ENCODE peak calls at places on chromosomes 6 and 20, in four cellular contexts. P, Y, Z and N are unnamed samples.

GRCh38 chr20:16624106-16624505 is 50.9 kb upstream of the KIF16B start:
- DNase-seq in Y (no peak), Z (no peak), P (peak), N (no peak)

GRCh38 chr6:26125015-26125690 is 37.9 kb downstream of the HFE start:
- DNase-seq in Z (peak), Y (no peak), P (no peak), N (no peak)

GRCh38 chr20:23273776-23274175 is 76.8 kb upstream of the NXT1 start:
- DNase-seq in Y (no peak), Z (no peak), P (no peak), N (no peak)

GRCh38 chr20:25136643-25137559 is 55.0 kb upstream of the VSX1 start:
- DNase-seq in Y (peak), Z (peak), P (no peak), N (peak)

GRCh38 chr6:10641494-10641893 is 52.9 kb downstream of the C6orf52 start:
- DNase-seq in Z (no peak), Y (no peak), P (no peak), N (no peak)

GRCh38 chr6:4459032-4459431 is 317.2 kb upstream of the CDYL start:
- DNase-seq in Z (peak), P (peak), Y (no peak), N (no peak)

GRCh38 chr6:56640374-56640773 is 2.3 kb downstream of the DST start:
- DNase-seq in P (no peak), Z (no peak), Y (no peak), N (no peak)

GRCh38 chr6:5752282-5752681 is 254.4 kb downstream of the NRN1 start:
- DNase-seq in Y (no peak), Z (peak), P (no peak), N (no peak)

GRCh38 chr6:154605207-154605877 is 94.9 kb upstream of the CNKSR3 start:
- DNase-seq in P (no peak), Z (no peak), Y (no peak), N (no peak)

GRCh38 chr6:57342148-57342669 is 24.8 kb downstream of the PRIM2 start:
- DNase-seq in P (no peak), Z (no peak), Y (no peak), N (no peak)

GRCh38 chr20:59830107-59831023 is 103.1 kb downstream of the SYCP2 start:
- DNase-seq in Y (no peak), Z (no peak), P (no peak), N (no peak)

GRCh38 chr20:24063100-24063499 is 74.5 kb upstream of the GGTLC1 start:
- DNase-seq in Z (no peak), Y (no peak), P (no peak), N (no peak)

GRCh38 chr6:152293404-152293803 is 343.8 kb downstream of the SYNE1 start:
- DNase-seq in Z (no peak), P (no peak), Y (no peak), N (no peak)

GRCh38 chr6:13466304-13467215 is 20.8 kb downstream of the GFOD1 start:
- DNase-seq in P (no peak), Z (no peak), Y (no peak), N (peak)

GRCh38 chr6:99613398-99613704 is 6.7 kb downstream of the PRDM13 start:
- DNase-seq in Y (no peak), P (no peak), Z (no peak), N (no peak)

GRCh38 chr6:159217595-159218275 is 48.5 kb downstream of the FNDC1 start:
- DNase-seq in P (peak), Z (peak), Y (no peak), N (peak)

GRCh38 chr20:20561172-20561571 is 151.3 kb downstream of the RALGAPA2 start:
- DNase-seq in Z (no peak), P (no peak), Y (no peak), N (no peak)

GRCh38 chr6:110682460-110682853 is 132.8 kb downstream of the CDK19 start:
- DNase-seq in Z (peak), Y (peak), P (peak), N (peak)

GRCh38 chr6:42898891-42899361 is 16.9 kb upstream of the PTCRA start:
- DNase-seq in P (peak), Y (no peak), Z (peak), N (peak)

GRCh38 chr6:66489269-66489987 is 782.4 kb upstream of the EYS start:
- DNase-seq in Z (no peak), Y (no peak), P (peak), N (no peak)

GRCh38 chr6:94045473-94045872 is 626.1 kb upstream of the EPHA7 start:
- DNase-seq in Z (no peak), P (no peak), Y (no peak), N (no peak)

GRCh38 chr6:169820358-169820757 is 68.9 kb downstream of the ERMARD start:
- DNase-seq in Y (no peak), P (no peak), Z (no peak), N (no peak)

GRCh38 chr6:122285292-122285913 is 114.0 kb upstream of the HSF2 start:
- DNase-seq in Z (no peak), P (no peak), Y (no peak), N (no peak)

GRCh38 chr6:43495409-43495941 is 14.7 kb downstream of the LRRC73 start:
- DNase-seq in Z (no peak), Y (no peak), P (peak), N (no peak)

GRCh38 chr6:85920782-85921181 is 278.1 kb upstream of the SYNCRIP start:
- DNase-seq in Z (no peak), Y (no peak), P (no peak), N (no peak)

GRCh38 chr20:38665886-38666285 is 58.4 kb upstream of the SLC32A1 start:
- DNase-seq in Y (no peak), Z (no peak), P (no peak), N (no peak)

GRCh38 chr6:143594647-143595046 is 83.1 kb upstream of the PHACTR2 start:
- DNase-seq in P (no peak), Z (no peak), Y (no peak), N (no peak)

GRCh38 chr6:127069659-127070279 is 48.7 kb upstream of the RSPO3 start:
- DNase-seq in Z (peak), P (peak), Y (no peak), N (peak)

GRCh38 chr6:131828080-131828479 is 20.3 kb downstream of the ENPP1 start:
- DNase-seq in Y (no peak), Z (no peak), P (no peak), N (no peak)

GRCh38 chr6:106797186-106797585 is 167.8 kb downstream of the QRSL1 start:
- DNase-seq in P (no peak), Y (no peak), Z (no peak), N (no peak)

GRCh38 chr6:41935685-41936072 is 5.9 kb downstream of the CCND3 start:
- DNase-seq in Z (no peak), P (no peak), Y (no peak), N (no peak)

GRCh38 chr6:6713660-6714446 is 125.3 kb downstream of the LY86 start:
- DNase-seq in Y (no peak), P (no peak), Z (no peak), N (no peak)

GRCh38 chr20:63087236-63087871 is 80.6 kb upstream of the BHLHE23 start:
- DNase-seq in Y (no peak), Z (no peak), P (no peak), N (no peak)
- TF ChIP-seq TCF7L2 in Y (no peak), Z (no peak), P (no peak), N (no peak)

GRCh38 chr6:52975580-52975979 is 19.5 kb downstream of the GSTA4 start:
- DNase-seq in P (no peak), Y (no peak), Z (no peak), N (no peak)
- TF ChIP-seq TCF7L2 in P (no peak), Y (no peak), Z (no peak), N (no peak)

DNA sequence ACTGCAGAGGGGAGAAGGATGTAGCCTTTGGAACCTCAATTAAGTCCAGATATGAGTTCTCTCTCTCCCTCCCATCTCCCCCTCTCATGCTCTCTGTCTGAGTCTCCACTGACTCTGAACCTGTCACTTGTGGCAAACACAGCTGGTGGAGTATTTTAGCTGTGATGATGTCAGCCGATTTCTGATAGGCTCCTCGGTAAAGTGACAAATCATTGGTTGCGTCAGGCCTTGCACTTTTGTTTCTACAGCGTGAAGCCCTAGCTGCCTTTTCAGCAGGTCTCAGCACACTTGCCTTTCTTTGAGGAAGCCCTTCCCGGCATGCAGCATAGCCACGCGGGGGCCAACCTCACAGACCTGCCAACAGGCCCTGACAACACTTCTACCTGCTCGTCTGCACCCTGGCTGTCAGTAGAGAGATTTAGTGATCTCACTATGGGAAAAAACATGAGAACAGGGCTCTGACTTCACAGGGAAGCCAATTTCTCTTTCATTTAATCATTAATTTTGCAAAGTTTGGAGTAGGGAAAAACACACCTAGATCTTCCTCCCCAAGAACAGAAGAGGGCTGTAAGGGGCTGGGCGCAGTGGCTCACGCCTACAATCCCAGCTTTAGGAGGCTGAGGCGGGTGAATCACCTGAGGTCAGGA is 84.4 kb downstream of the GMPR start:
- DNase-seq in P (no peak), Z (peak), Y (no peak), N (no peak)
- TF ChIP-seq TCF7L2 in P (no peak), Z (no peak), Y (no peak), N (no peak)

GRCh38 chr20:1942061-1942460 is 46.9 kb downstream of the SIRPA start:
- DNase-seq in Y (no peak), Z (no peak), P (no peak), N (no peak)

GRCh38 chr20:1941226-1941625 is 46.0 kb downstream of the SIRPA start:
- DNase-seq in P (no peak), Z (no peak), Y (no peak), N (no peak)

GRCh38 chr20:1939270-1939595 is 44.0 kb downstream of the SIRPA start:
- DNase-seq in Z (no peak), Y (no peak), P (no peak), N (no peak)

GRCh38 chr20:1938464-1939269 is 43.5 kb downstream of the SIRPA start:
- DNase-seq in Z (no peak), P (no peak), Y (no peak), N (no peak)

GRCh38 chr20:1940581-1940980 is 45.4 kb downstream of the SIRPA start:
- DNase-seq in Z (no peak), P (no peak), Y (no peak), N (no peak)
- TF ChIP-seq TCF7L2 in Z (no peak), P (no peak), Y (no peak), N (no peak)

GRCh38 chr6:32932132-32932868 is 8.5 kb downstream of the HLA-DMB start:
- DNase-seq in Y (no peak), Z (no peak), P (no peak), N (no peak)
- TF ChIP-seq TCF7L2 in Y (no peak), Z (no peak), P (no peak), N (no peak)

DNA sequence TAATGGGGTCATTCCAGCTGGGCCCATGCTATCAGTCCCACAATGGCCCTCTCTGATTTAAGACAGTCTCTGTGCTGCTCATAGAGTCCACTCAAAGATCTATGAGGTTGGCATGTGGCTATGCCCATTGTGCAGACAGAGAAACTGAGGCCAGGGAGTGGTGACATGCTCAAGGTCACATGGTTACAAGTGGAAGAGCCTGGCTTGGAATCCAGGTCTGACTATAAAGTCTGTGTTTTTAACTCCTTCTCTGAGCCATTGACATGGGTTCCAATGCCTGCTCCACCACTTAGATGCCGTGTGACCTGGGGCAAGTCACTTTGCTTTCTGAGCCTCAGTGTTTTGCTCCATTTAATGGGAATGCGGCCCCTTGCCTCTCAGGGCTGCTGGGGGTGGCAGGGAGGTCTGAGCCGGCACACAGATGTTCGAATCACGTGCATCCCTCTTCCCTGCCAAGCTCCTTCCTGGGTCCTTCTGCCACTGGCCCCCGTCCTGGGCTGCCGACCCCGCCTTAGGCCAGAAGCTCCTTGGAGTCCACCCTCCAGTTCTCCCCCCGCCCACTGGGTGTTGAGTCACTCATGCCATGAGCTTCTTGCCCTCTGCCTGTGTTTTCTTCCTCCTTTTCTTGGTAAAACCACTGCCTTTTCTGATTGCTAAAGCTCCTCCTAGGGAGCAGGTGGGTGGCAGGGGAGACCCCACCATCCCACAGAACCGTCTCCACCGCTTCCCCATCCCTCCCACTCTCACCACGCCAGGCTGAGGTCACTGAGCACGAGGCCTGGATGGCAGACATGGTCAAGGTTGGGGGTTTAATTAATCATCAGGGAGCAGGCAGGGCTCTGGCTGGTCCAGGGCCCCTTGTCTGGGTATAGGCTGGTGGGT is 35.7 kb downstream of the CEBPB start:
- DNase-seq in Y (no peak), P (no peak), Z (peak), N (no peak)
- TF ChIP-seq TCF7L2 in Y (no peak), P (no peak), Z (no peak), N (no peak)

GRCh38 chr6:111865049-111865585 is 8.1 kb downstream of the FYN start:
- DNase-seq in Y (no peak), Z (no peak), P (no peak), N (no peak)

GRCh38 chr6:111861321-111861938 is 11.8 kb downstream of the FYN start:
- DNase-seq in Z (no peak), P (no peak), Y (no peak), N (no peak)

GRCh38 chr6:111862727-111863126 is 10.5 kb downstream of the FYN start:
- DNase-seq in Z (no peak), P (no peak), Y (no peak), N (no peak)

GRCh38 chr6:111864138-111865048 is 8.9 kb downstream of the FYN start:
- DNase-seq in P (no peak), Y (no peak), Z (no peak), N (no peak)

DNA sequence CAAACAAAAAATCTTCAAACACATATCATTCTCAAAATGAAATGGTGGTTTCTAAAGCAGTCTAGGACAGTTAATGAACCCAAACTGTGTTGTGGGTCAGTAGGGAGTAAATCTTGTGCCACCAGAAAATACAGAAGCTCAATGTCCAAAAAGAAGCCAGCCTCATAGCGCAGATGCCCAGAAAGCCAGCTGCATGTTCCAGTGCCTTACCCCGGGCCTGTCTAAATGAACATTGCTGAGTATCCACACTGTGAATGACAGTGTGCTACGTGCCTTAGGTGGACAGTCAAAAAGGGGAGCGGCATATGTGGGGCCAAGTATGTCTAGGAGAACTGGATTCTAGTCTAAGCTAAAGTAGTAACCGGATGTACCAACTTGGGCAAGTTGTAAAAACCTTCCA is 10.9 kb downstream of the FYN start:
- DNase-seq in P (no peak), Y (no peak), Z (no peak), N (no peak)
- TF ChIP-seq TCF7L2 in P (no peak), Y (no peak), Z (no peak), N (no peak)